ENCODE peak calls at places on chromosomes 5 and 9, in nine cellular contexts. One of them, this sample, is unnamed. For H3K36me3 and H3K4me1, the result is how much of the 10 kb centered on the place peaks cover.

GRCh38 chr5:1963941-1964451 is 81.3 kb upstream of the IRX4 start:
- DNase-seq in CD8-positive, alpha-beta T cell: no peak
- DNase-seq in lower lobe of right lung: no peak
- DNase-seq in lung: no peak
- DNase-seq in heart right ventricle: no peak
- DNase-seq in A673: no peak
- DNase-seq in ovary: no peak
- DNase-seq in HAP-1: no peak
- DNase-seq in breast epithelium: no peak
- DNase-seq in this sample: peak

GRCh38 chr5:127942246-127943060 is 141.1 kb upstream of the SLC12A2 start:
- DNase-seq in CD8-positive, alpha-beta T cell: no peak
- DNase-seq in lower lobe of right lung: no peak
- DNase-seq in lung: no peak
- DNase-seq in heart right ventricle: no peak
- DNase-seq in A673: no peak
- DNase-seq in ovary: no peak
- DNase-seq in HAP-1: no peak
- DNase-seq in breast epithelium: no peak
- DNase-seq in this sample: no peak

GRCh38 chr5:15798006-15798405 is 298.0 kb downstream of the FBXL7 start:
- DNase-seq in CD8-positive, alpha-beta T cell: no peak
- DNase-seq in lower lobe of right lung: no peak
- DNase-seq in lung: no peak
- DNase-seq in heart right ventricle: no peak
- DNase-seq in A673: no peak
- DNase-seq in ovary: no peak
- DNase-seq in HAP-1: no peak
- DNase-seq in breast epithelium: peak
- DNase-seq in this sample: no peak

GRCh38 chr9:123927625-123928308 is 2.2 kb downstream of the DENND1A start:
- DNase-seq in CD8-positive, alpha-beta T cell: no peak
- DNase-seq in lower lobe of right lung: no peak
- DNase-seq in lung: no peak
- DNase-seq in heart right ventricle: no peak
- DNase-seq in A673: peak
- DNase-seq in ovary: no peak
- DNase-seq in HAP-1: no peak
- DNase-seq in breast epithelium: no peak
- DNase-seq in this sample: no peak

GRCh38 chr5:127839072-127839471 is 135.9 kb downstream of the CCDC192 start:
- DNase-seq in CD8-positive, alpha-beta T cell: no peak
- DNase-seq in lower lobe of right lung: no peak
- DNase-seq in lung: no peak
- DNase-seq in heart right ventricle: no peak
- DNase-seq in A673: no peak
- DNase-seq in ovary: no peak
- DNase-seq in HAP-1: no peak
- DNase-seq in breast epithelium: no peak
- DNase-seq in this sample: no peak

GRCh38 chr5:124683917-124684555 is 62.4 kb downstream of the ZNF608 start:
- DNase-seq in CD8-positive, alpha-beta T cell: no peak
- DNase-seq in lower lobe of right lung: no peak
- DNase-seq in lung: no peak
- DNase-seq in heart right ventricle: no peak
- DNase-seq in A673: no peak
- DNase-seq in ovary: no peak
- DNase-seq in HAP-1: no peak
- DNase-seq in breast epithelium: no peak
- DNase-seq in this sample: no peak

GRCh38 chr5:143600396-143601075 is 197.1 kb upstream of the NR3C1 start:
- DNase-seq in CD8-positive, alpha-beta T cell: no peak
- DNase-seq in lower lobe of right lung: no peak
- DNase-seq in lung: no peak
- DNase-seq in heart right ventricle: no peak
- DNase-seq in A673: no peak
- DNase-seq in ovary: no peak
- DNase-seq in HAP-1: no peak
- DNase-seq in breast epithelium: no peak
- DNase-seq in this sample: no peak

GRCh38 chr5:169694221-169694620 is 57.1 kb downstream of the DOCK2 start:
- DNase-seq in CD8-positive, alpha-beta T cell: no peak
- DNase-seq in lower lobe of right lung: no peak
- DNase-seq in lung: no peak
- DNase-seq in heart right ventricle: no peak
- DNase-seq in A673: no peak
- DNase-seq in ovary: no peak
- DNase-seq in HAP-1: no peak
- DNase-seq in breast epithelium: no peak
- DNase-seq in this sample: no peak

GRCh38 chr9:129839324-129840023 is 4.2 kb downstream of the USP20 start:
- DNase-seq in CD8-positive, alpha-beta T cell: no peak
- DNase-seq in lower lobe of right lung: no peak
- DNase-seq in lung: no peak
- DNase-seq in heart right ventricle: no peak
- DNase-seq in A673: no peak
- DNase-seq in ovary: no peak
- DNase-seq in HAP-1: no peak
- DNase-seq in breast epithelium: no peak
- DNase-seq in this sample: no peak

GRCh38 chr5:141560725-141561483 is 57.9 kb downstream of the DIAPH1 start:
- DNase-seq in CD8-positive, alpha-beta T cell: no peak
- DNase-seq in lower lobe of right lung: peak
- DNase-seq in lung: peak
- DNase-seq in heart right ventricle: peak
- DNase-seq in A673: peak
- DNase-seq in ovary: peak
- DNase-seq in HAP-1: peak
- DNase-seq in breast epithelium: peak
- DNase-seq in this sample: peak

GRCh38 chr5:171776747-171777419 is 8.7 kb upstream of the SMIM23 start:
- DNase-seq in CD8-positive, alpha-beta T cell: no peak
- DNase-seq in lower lobe of right lung: no peak
- DNase-seq in lung: no peak
- DNase-seq in heart right ventricle: no peak
- DNase-seq in A673: no peak
- DNase-seq in ovary: no peak
- DNase-seq in HAP-1: no peak
- DNase-seq in breast epithelium: no peak
- DNase-seq in this sample: no peak

GRCh38 chr5:170503970-170504525 is at the start of gene KCNIP1:
- DNase-seq in CD8-positive, alpha-beta T cell: no peak
- DNase-seq in lower lobe of right lung: no peak
- DNase-seq in lung: no peak
- DNase-seq in heart right ventricle: no peak
- DNase-seq in A673: peak
- DNase-seq in ovary: no peak
- DNase-seq in HAP-1: peak
- DNase-seq in breast epithelium: no peak
- DNase-seq in this sample: no peak

GRCh38 chr9:92729735-92730155 is 34.9 kb downstream of the BICD2 start:
- DNase-seq in CD8-positive, alpha-beta T cell: no peak
- DNase-seq in lower lobe of right lung: no peak
- DNase-seq in lung: no peak
- DNase-seq in heart right ventricle: no peak
- DNase-seq in A673: no peak
- DNase-seq in ovary: no peak
- DNase-seq in HAP-1: peak
- DNase-seq in breast epithelium: peak
- DNase-seq in this sample: no peak
- H3K4me3 ChIP-seq in CD8-positive, alpha-beta T cell: no peak
- H3K4me3 ChIP-seq in lower lobe of right lung: no peak
- H3K4me3 ChIP-seq in lung: no peak
- H3K4me3 ChIP-seq in heart right ventricle: no peak
- H3K4me3 ChIP-seq in A673: no peak
- H3K4me3 ChIP-seq in ovary: no peak
- H3K4me3 ChIP-seq in HAP-1: no peak
- H3K4me3 ChIP-seq in breast epithelium: no peak
- H3K4me3 ChIP-seq in this sample: no peak

GRCh38 chr9:34252016-34252415 is 73.2 kb downstream of the UBAP1 start:
- DNase-seq in CD8-positive, alpha-beta T cell: no peak
- DNase-seq in lower lobe of right lung: no peak
- DNase-seq in lung: no peak
- DNase-seq in heart right ventricle: no peak
- DNase-seq in A673: no peak
- DNase-seq in ovary: no peak
- DNase-seq in HAP-1: no peak
- DNase-seq in breast epithelium: no peak
- DNase-seq in this sample: no peak
- H3K36me3 ChIP-seq in CD8-positive, alpha-beta T cell: under half
- H3K36me3 ChIP-seq in lower lobe of right lung: half or more
- H3K36me3 ChIP-seq in lung: under half
- H3K36me3 ChIP-seq in heart right ventricle: under half
- H3K36me3 ChIP-seq in A673: half or more
- H3K36me3 ChIP-seq in ovary: under half
- H3K36me3 ChIP-seq in HAP-1: half or more
- H3K36me3 ChIP-seq in breast epithelium: under half
- H3K36me3 ChIP-seq in this sample: under half

DNA sequence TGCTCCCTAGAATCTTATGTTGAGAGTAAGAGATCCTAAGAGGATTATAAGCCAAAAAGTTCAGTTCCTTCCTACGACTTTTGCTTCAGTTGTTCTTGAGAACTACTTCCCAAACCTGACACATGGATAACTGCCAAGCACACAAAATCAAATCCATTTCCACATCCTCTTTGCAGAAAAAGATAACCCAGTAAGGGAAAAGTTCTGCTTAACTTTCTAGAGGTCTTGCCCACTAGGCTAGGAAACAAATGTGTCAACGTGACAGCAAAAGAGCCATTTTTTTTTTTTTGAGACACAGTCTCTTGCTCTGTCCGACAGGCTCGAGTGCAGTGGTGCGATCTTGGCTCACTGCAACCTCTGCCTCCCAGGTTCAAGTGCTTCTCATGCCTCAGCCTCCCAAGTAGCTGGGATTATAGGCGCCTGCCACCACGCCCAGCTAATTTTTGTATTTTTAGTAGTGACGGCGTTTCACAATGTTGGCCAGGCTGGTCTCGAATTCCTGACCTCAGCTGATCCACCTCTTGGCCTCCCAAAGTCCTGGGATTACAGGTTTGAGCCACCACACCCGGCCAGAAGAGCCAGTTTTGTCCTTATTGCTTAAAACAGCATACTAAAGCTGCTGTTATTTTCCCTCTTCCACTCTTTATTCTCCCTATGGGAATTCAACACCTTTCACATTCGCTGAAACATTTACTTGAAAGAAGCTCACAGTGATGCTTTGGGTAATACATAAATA is 24.2 kb downstream of the CSNK1A1 start:
- DNase-seq in CD8-positive, alpha-beta T cell: no peak
- DNase-seq in lower lobe of right lung: no peak
- DNase-seq in lung: no peak
- DNase-seq in heart right ventricle: no peak
- DNase-seq in A673: no peak
- DNase-seq in ovary: no peak
- DNase-seq in HAP-1: no peak
- DNase-seq in breast epithelium: no peak
- DNase-seq in this sample: no peak
- H3K4me1 ChIP-seq in CD8-positive, alpha-beta T cell: half or more
- H3K4me1 ChIP-seq in lower lobe of right lung: half or more
- H3K4me1 ChIP-seq in lung: under half
- H3K4me1 ChIP-seq in heart right ventricle: half or more
- H3K4me1 ChIP-seq in A673: under half
- H3K4me1 ChIP-seq in ovary: under half
- H3K4me1 ChIP-seq in HAP-1: under half
- H3K4me1 ChIP-seq in breast epithelium: under half
- H3K4me1 ChIP-seq in this sample: half or more

GRCh38 chr9:137240841-137241489 is at the start of gene TUBB4B:
- DNase-seq in CD8-positive, alpha-beta T cell: peak
- DNase-seq in lower lobe of right lung: peak
- DNase-seq in lung: peak
- DNase-seq in heart right ventricle: peak
- DNase-seq in A673: peak
- DNase-seq in ovary: peak
- DNase-seq in HAP-1: peak
- DNase-seq in breast epithelium: peak
- DNase-seq in this sample: peak

GRCh38 chr9:137242329-137243204 is 1.5 kb downstream of the TUBB4B start:
- DNase-seq in CD8-positive, alpha-beta T cell: no peak
- DNase-seq in lower lobe of right lung: no peak
- DNase-seq in lung: no peak
- DNase-seq in heart right ventricle: no peak
- DNase-seq in A673: no peak
- DNase-seq in ovary: no peak
- DNase-seq in HAP-1: no peak
- DNase-seq in breast epithelium: no peak
- DNase-seq in this sample: no peak

GRCh38 chr9:137240321-137240840 is 706 bp upstream of the TUBB4B start:
- DNase-seq in CD8-positive, alpha-beta T cell: peak
- DNase-seq in lower lobe of right lung: peak
- DNase-seq in lung: peak
- DNase-seq in heart right ventricle: peak
- DNase-seq in A673: peak
- DNase-seq in ovary: peak
- DNase-seq in HAP-1: peak
- DNase-seq in breast epithelium: peak
- DNase-seq in this sample: peak

GRCh38 chr9:137243626-137244485 is 2.8 kb downstream of the TUBB4B start:
- DNase-seq in CD8-positive, alpha-beta T cell: no peak
- DNase-seq in lower lobe of right lung: no peak
- DNase-seq in lung: no peak
- DNase-seq in heart right ventricle: no peak
- DNase-seq in A673: no peak
- DNase-seq in ovary: no peak
- DNase-seq in HAP-1: no peak
- DNase-seq in breast epithelium: no peak
- DNase-seq in this sample: no peak

DNA sequence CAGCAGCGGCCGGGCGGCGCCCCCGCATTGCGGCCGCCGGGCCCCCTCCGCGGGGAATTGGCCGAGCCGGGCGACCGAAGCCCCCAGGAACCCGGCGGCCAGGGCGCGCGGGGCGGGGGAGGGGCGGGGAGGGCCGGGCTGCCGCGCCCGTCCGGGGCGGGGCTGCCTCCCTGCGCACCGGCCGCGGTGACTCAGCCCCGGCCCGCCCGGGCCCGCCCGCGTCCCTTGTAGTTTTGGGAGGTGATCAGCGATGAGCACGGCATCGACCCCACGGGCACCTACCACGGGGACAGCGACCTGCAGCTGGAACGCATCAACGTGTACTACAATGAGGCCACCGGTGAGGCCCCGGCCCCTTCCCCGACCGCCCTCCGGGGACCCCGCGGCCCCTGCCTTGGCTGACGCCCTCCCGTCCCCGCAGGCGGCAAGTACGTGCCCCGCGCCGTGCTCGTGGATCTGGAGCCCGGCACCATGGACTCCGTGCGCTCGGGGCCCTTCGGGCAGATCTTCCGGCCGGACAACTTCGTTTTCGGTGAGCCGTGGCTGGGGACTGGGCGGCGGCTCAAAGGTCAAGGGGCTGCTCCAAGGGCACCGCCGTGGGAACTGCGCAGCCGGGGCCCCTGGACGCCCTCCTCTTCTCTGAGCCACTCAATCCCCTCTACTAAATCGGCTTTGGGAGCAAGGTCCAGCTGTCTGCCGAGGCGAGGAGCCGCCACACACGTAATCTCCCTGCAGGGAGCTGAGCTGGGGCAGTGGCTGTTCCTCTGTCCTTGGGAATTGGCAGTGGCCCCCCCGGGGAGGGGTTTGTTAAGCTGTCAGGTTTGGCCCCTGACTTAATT is 622 bp downstream of the TUBB4B start:
- DNase-seq in CD8-positive, alpha-beta T cell: peak
- DNase-seq in lower lobe of right lung: peak
- DNase-seq in lung: peak
- DNase-seq in heart right ventricle: peak
- DNase-seq in A673: no peak
- DNase-seq in ovary: peak
- DNase-seq in HAP-1: no peak
- DNase-seq in breast epithelium: no peak
- DNase-seq in this sample: peak
- H3K4me3 ChIP-seq in CD8-positive, alpha-beta T cell: peak
- H3K4me3 ChIP-seq in lower lobe of right lung: peak
- H3K4me3 ChIP-seq in lung: peak
- H3K4me3 ChIP-seq in heart right ventricle: peak
- H3K4me3 ChIP-seq in A673: peak
- H3K4me3 ChIP-seq in ovary: peak
- H3K4me3 ChIP-seq in HAP-1: peak
- H3K4me3 ChIP-seq in breast epithelium: peak
- H3K4me3 ChIP-seq in this sample: peak